ENCODE peak calls at places on chromosome 3, in six cellular contexts. One of them, this sample, is unnamed.

GRCh38 chr3:156483961-156484787 is 70.7 kb downstream of the SSR3 start:
- DNase-seq in right atrium auricular region: no peak
- DNase-seq in EL: peak
- DNase-seq in progenitor cell of endocrine pancreas: no peak
- DNase-seq in A549: no peak
- DNase-seq in GDM1: peak
- DNase-seq in this sample: peak

GRCh38 chr3:152264378-152264777 is 4.4 kb upstream of the MBNL1 start:
- DNase-seq in right atrium auricular region: no peak
- DNase-seq in EL: no peak
- DNase-seq in progenitor cell of endocrine pancreas: no peak
- DNase-seq in A549: no peak
- DNase-seq in GDM1: no peak
- DNase-seq in this sample: no peak

GRCh38 chr3:146308682-146309081 is 57.8 kb upstream of the PLSCR4 start:
- DNase-seq in right atrium auricular region: no peak
- DNase-seq in EL: peak
- DNase-seq in progenitor cell of endocrine pancreas: no peak
- DNase-seq in A549: peak
- DNase-seq in GDM1: no peak
- DNase-seq in this sample: peak

GRCh38 chr3:49377483-49377882 is 19.3 kb upstream of the GPX1 start:
- DNase-seq in right atrium auricular region: no peak
- DNase-seq in EL: peak
- DNase-seq in progenitor cell of endocrine pancreas: no peak
- DNase-seq in A549: no peak
- DNase-seq in GDM1: no peak
- DNase-seq in this sample: no peak

GRCh38 chr3:29465836-29466235 is 185.0 kb downstream of the RBMS3 start:
- DNase-seq in right atrium auricular region: no peak
- DNase-seq in EL: peak
- DNase-seq in progenitor cell of endocrine pancreas: no peak
- DNase-seq in A549: no peak
- DNase-seq in GDM1: no peak
- DNase-seq in this sample: no peak

GRCh38 chr3:14915636-14916222 is 31.7 kb upstream of the NR2C2 start:
- DNase-seq in right atrium auricular region: no peak
- DNase-seq in EL: no peak
- DNase-seq in progenitor cell of endocrine pancreas: no peak
- DNase-seq in A549: peak
- DNase-seq in GDM1: no peak
- DNase-seq in this sample: peak

GRCh38 chr3:87335931-87336330 is 59.5 kb upstream of the POU1F1 start:
- DNase-seq in right atrium auricular region: no peak
- DNase-seq in EL: peak
- DNase-seq in progenitor cell of endocrine pancreas: no peak
- DNase-seq in A549: no peak
- DNase-seq in GDM1: no peak
- DNase-seq in this sample: no peak

GRCh38 chr3:140736863-140737460 is 59.1 kb downstream of the TRIM42 start:
- DNase-seq in right atrium auricular region: peak
- DNase-seq in EL: peak
- DNase-seq in progenitor cell of endocrine pancreas: peak
- DNase-seq in A549: peak
- DNase-seq in GDM1: peak
- DNase-seq in this sample: peak

GRCh38 chr3:17645074-17645698 is 97.2 kb downstream of the TBC1D5 start:
- DNase-seq in right atrium auricular region: no peak
- DNase-seq in EL: peak
- DNase-seq in progenitor cell of endocrine pancreas: no peak
- DNase-seq in A549: peak
- DNase-seq in GDM1: peak
- DNase-seq in this sample: peak

GRCh38 chr3:58999134-58999778 is 50.6 kb downstream of the CFAP20DC start:
- DNase-seq in right atrium auricular region: no peak
- DNase-seq in EL: no peak
- DNase-seq in progenitor cell of endocrine pancreas: no peak
- DNase-seq in A549: no peak
- DNase-seq in GDM1: no peak
- DNase-seq in this sample: no peak

GRCh38 chr3:52881834-52882233 is 15.5 kb downstream of the STIMATE start:
- DNase-seq in right atrium auricular region: no peak
- DNase-seq in EL: no peak
- DNase-seq in progenitor cell of endocrine pancreas: no peak
- DNase-seq in A549: no peak
- DNase-seq in GDM1: no peak
- DNase-seq in this sample: no peak

GRCh38 chr3:66372681-66373350 is 128.0 kb downstream of the LRIG1 start:
- DNase-seq in right atrium auricular region: no peak
- DNase-seq in EL: peak
- DNase-seq in progenitor cell of endocrine pancreas: no peak
- DNase-seq in A549: peak
- DNase-seq in GDM1: no peak
- DNase-seq in this sample: peak

GRCh38 chr3:128260275-128260674 is 107.0 kb downstream of the EEFSEC start:
- DNase-seq in right atrium auricular region: no peak
- DNase-seq in EL: no peak
- DNase-seq in progenitor cell of endocrine pancreas: no peak
- DNase-seq in A549: no peak
- DNase-seq in GDM1: no peak
- DNase-seq in this sample: no peak

GRCh38 chr3:184765047-184765729 is 46.8 kb upstream of the VPS8 start:
- DNase-seq in right atrium auricular region: no peak
- DNase-seq in EL: no peak
- DNase-seq in progenitor cell of endocrine pancreas: no peak
- DNase-seq in A549: no peak
- DNase-seq in GDM1: no peak
- DNase-seq in this sample: no peak

GRCh38 chr3:165185707-165186327 is 10.4 kb downstream of the SLITRK3 start:
- DNase-seq in right atrium auricular region: no peak
- DNase-seq in EL: peak
- DNase-seq in progenitor cell of endocrine pancreas: peak
- DNase-seq in A549: peak
- DNase-seq in GDM1: peak
- DNase-seq in this sample: peak

GRCh38 chr3:192566706-192567290 is 160.5 kb downstream of the FGF12 start:
- DNase-seq in right atrium auricular region: peak
- DNase-seq in EL: peak
- DNase-seq in progenitor cell of endocrine pancreas: peak
- DNase-seq in A549: peak
- DNase-seq in GDM1: peak
- DNase-seq in this sample: peak

GRCh38 chr3:183252973-183253363 is at the start of gene B3GNT5:
- DNase-seq in right atrium auricular region: no peak
- DNase-seq in EL: peak
- DNase-seq in progenitor cell of endocrine pancreas: peak
- DNase-seq in A549: peak
- DNase-seq in GDM1: no peak
- DNase-seq in this sample: no peak

GRCh38 chr3:71997066-71997653 is 212.2 kb upstream of the PROK2 start:
- DNase-seq in right atrium auricular region: no peak
- DNase-seq in EL: no peak
- DNase-seq in progenitor cell of endocrine pancreas: no peak
- DNase-seq in A549: no peak
- DNase-seq in GDM1: no peak
- DNase-seq in this sample: no peak

GRCh38 chr3:24521306-24522154 is 26.9 kb upstream of the THRB start:
- DNase-seq in right atrium auricular region: peak
- DNase-seq in EL: peak
- DNase-seq in progenitor cell of endocrine pancreas: peak
- DNase-seq in A549: peak
- DNase-seq in GDM1: no peak
- DNase-seq in this sample: peak

GRCh38 chr3:99774467-99774866 is 43.2 kb upstream of the CMSS1 start:
- DNase-seq in right atrium auricular region: no peak
- DNase-seq in EL: peak
- DNase-seq in progenitor cell of endocrine pancreas: no peak
- DNase-seq in A549: no peak
- DNase-seq in GDM1: no peak
- DNase-seq in this sample: peak

GRCh38 chr3:48503406-48504050 is 446 bp downstream of the SHISA5 start:
- DNase-seq in right atrium auricular region: peak
- DNase-seq in EL: peak
- DNase-seq in progenitor cell of endocrine pancreas: no peak
- DNase-seq in A549: no peak
- DNase-seq in GDM1: no peak
- DNase-seq in this sample: peak

GRCh38 chr3:126153695-126154360 is 26.6 kb downstream of the ALDH1L1 start:
- DNase-seq in right atrium auricular region: no peak
- DNase-seq in EL: no peak
- DNase-seq in progenitor cell of endocrine pancreas: no peak
- DNase-seq in A549: no peak
- DNase-seq in GDM1: no peak
- DNase-seq in this sample: no peak

GRCh38 chr3:186280737-186281136 is 81.3 kb downstream of the DGKG start:
- DNase-seq in right atrium auricular region: no peak
- DNase-seq in EL: no peak
- DNase-seq in progenitor cell of endocrine pancreas: no peak
- DNase-seq in A549: no peak
- DNase-seq in GDM1: no peak
- DNase-seq in this sample: no peak

GRCh38 chr3:177591371-177591770 is 394.1 kb upstream of the TBL1XR1 start:
- DNase-seq in right atrium auricular region: no peak
- DNase-seq in EL: no peak
- DNase-seq in progenitor cell of endocrine pancreas: no peak
- DNase-seq in A549: no peak
- DNase-seq in GDM1: peak
- DNase-seq in this sample: no peak

GRCh38 chr3:105367406-105368213 is 901 bp downstream of the ALCAM start:
- DNase-seq in right atrium auricular region: peak
- DNase-seq in EL: peak
- DNase-seq in progenitor cell of endocrine pancreas: peak
- DNase-seq in A549: peak
- DNase-seq in GDM1: peak
- DNase-seq in this sample: peak

GRCh38 chr3:15797600-15798303 is at the start of gene ANKRD28:
- DNase-seq in right atrium auricular region: no peak
- DNase-seq in EL: peak
- DNase-seq in progenitor cell of endocrine pancreas: no peak
- DNase-seq in A549: peak
- DNase-seq in GDM1: peak
- DNase-seq in this sample: peak

GRCh38 chr3:90184861-90185260 is 1077.4 kb downstream of the EPHA3 start:
- DNase-seq in right atrium auricular region: no peak
- DNase-seq in EL: peak
- DNase-seq in progenitor cell of endocrine pancreas: no peak
- DNase-seq in A549: peak
- DNase-seq in GDM1: no peak
- DNase-seq in this sample: no peak

GRCh38 chr3:118292841-118293240 is 741.8 kb downstream of the IGSF11 start:
- DNase-seq in right atrium auricular region: no peak
- DNase-seq in EL: no peak
- DNase-seq in progenitor cell of endocrine pancreas: no peak
- DNase-seq in A549: no peak
- DNase-seq in GDM1: no peak
- DNase-seq in this sample: no peak

GRCh38 chr3:162492446-162493081 is 996.0 kb downstream of the OTOL1 start:
- DNase-seq in right atrium auricular region: no peak
- DNase-seq in EL: peak
- DNase-seq in progenitor cell of endocrine pancreas: no peak
- DNase-seq in A549: peak
- DNase-seq in GDM1: no peak
- DNase-seq in this sample: no peak

GRCh38 chr3:22156868-22157267 is 405.9 kb upstream of the ZNF385D start:
- DNase-seq in right atrium auricular region: no peak
- DNase-seq in EL: no peak
- DNase-seq in progenitor cell of endocrine pancreas: no peak
- DNase-seq in A549: no peak
- DNase-seq in GDM1: no peak
- DNase-seq in this sample: no peak

GRCh38 chr3:11434017-11434526 is 161.9 kb downstream of the ATG7 start:
- DNase-seq in right atrium auricular region: peak
- DNase-seq in EL: peak
- DNase-seq in progenitor cell of endocrine pancreas: no peak
- DNase-seq in A549: no peak
- DNase-seq in GDM1: no peak
- DNase-seq in this sample: peak

GRCh38 chr3:38247366-38248035 is 18.1 kb upstream of the SLC22A13 start:
- DNase-seq in right atrium auricular region: no peak
- DNase-seq in EL: peak
- DNase-seq in progenitor cell of endocrine pancreas: no peak
- DNase-seq in A549: peak
- DNase-seq in GDM1: no peak
- DNase-seq in this sample: peak

GRCh38 chr3:149319750-149320149 is 13.7 kb downstream of the TM4SF18 start:
- DNase-seq in right atrium auricular region: no peak
- DNase-seq in EL: no peak
- DNase-seq in progenitor cell of endocrine pancreas: no peak
- DNase-seq in A549: no peak
- DNase-seq in GDM1: no peak
- DNase-seq in this sample: no peak

GRCh38 chr3:50068134-50068533 is 20.6 kb upstream of the RBM5 start:
- DNase-seq in right atrium auricular region: no peak
- DNase-seq in EL: peak
- DNase-seq in progenitor cell of endocrine pancreas: no peak
- DNase-seq in A549: no peak
- DNase-seq in GDM1: no peak
- DNase-seq in this sample: no peak

GRCh38 chr3:27680517-27681246 is 41.4 kb downstream of the EOMES start:
- DNase-seq in right atrium auricular region: no peak
- DNase-seq in EL: no peak
- DNase-seq in progenitor cell of endocrine pancreas: no peak
- DNase-seq in A549: no peak
- DNase-seq in GDM1: peak
- DNase-seq in this sample: no peak

GRCh38 chr3:101646726-101647125 is 30.2 kb downstream of the ZBTB11 start:
- DNase-seq in right atrium auricular region: no peak
- DNase-seq in EL: peak
- DNase-seq in progenitor cell of endocrine pancreas: no peak
- DNase-seq in A549: no peak
- DNase-seq in GDM1: no peak
- DNase-seq in this sample: no peak

GRCh38 chr3:61452536-61452991 is 108.8 kb upstream of the PTPRG start:
- DNase-seq in right atrium auricular region: no peak
- DNase-seq in EL: peak
- DNase-seq in progenitor cell of endocrine pancreas: no peak
- DNase-seq in A549: no peak
- DNase-seq in GDM1: no peak
- DNase-seq in this sample: no peak